ENCODE peak calls at places on chromosome 14, in five cellular contexts. One of them, this sample, is unnamed. For H3K27me3, the result is how much of the 10 kb centered on the place peaks cover.

GRCh38 chr14:56351861-56352260 is 227.7 kb upstream of the TMEM260 start:
- DNase-seq in CD8-positive, alpha-beta T cell: no peak
- DNase-seq in transverse colon: no peak
- DNase-seq in endodermal cell: no peak
- DNase-seq in bronchial epithelial cell: peak
- DNase-seq in this sample: no peak

GRCh38 chr14:101368629-101369028 is 192.7 kb upstream of the DIO3 start:
- DNase-seq in CD8-positive, alpha-beta T cell: no peak
- DNase-seq in transverse colon: no peak
- DNase-seq in endodermal cell: no peak
- DNase-seq in bronchial epithelial cell: no peak
- DNase-seq in this sample: no peak

GRCh38 chr14:54310151-54310851 is 86.5 kb upstream of the CDKN3 start:
- DNase-seq in CD8-positive, alpha-beta T cell: no peak
- DNase-seq in transverse colon: no peak
- DNase-seq in endodermal cell: peak
- DNase-seq in bronchial epithelial cell: peak
- DNase-seq in this sample: no peak

GRCh38 chr14:90781344-90781761 is 34.9 kb downstream of the TTC7B start:
- DNase-seq in CD8-positive, alpha-beta T cell: no peak
- DNase-seq in transverse colon: no peak
- DNase-seq in endodermal cell: peak
- DNase-seq in bronchial epithelial cell: peak
- DNase-seq in this sample: no peak

GRCh38 chr14:76720382-76720813 is 40.9 kb upstream of the VASH1 start:
- DNase-seq in CD8-positive, alpha-beta T cell: no peak
- DNase-seq in transverse colon: peak
- DNase-seq in endodermal cell: peak
- DNase-seq in bronchial epithelial cell: no peak
- DNase-seq in this sample: no peak

GRCh38 chr14:29144598-29144997 is 378.0 kb downstream of the FOXG1 start:
- DNase-seq in CD8-positive, alpha-beta T cell: no peak
- DNase-seq in transverse colon: no peak
- DNase-seq in endodermal cell: no peak
- DNase-seq in bronchial epithelial cell: peak
- DNase-seq in this sample: no peak

GRCh38 chr14:73998736-73999135 is 20.4 kb downstream of the ENTPD5 start:
- DNase-seq in CD8-positive, alpha-beta T cell: no peak
- DNase-seq in transverse colon: no peak
- DNase-seq in endodermal cell: no peak
- DNase-seq in bronchial epithelial cell: no peak
- DNase-seq in this sample: no peak

GRCh38 chr14:90720336-90720735 is 95.9 kb downstream of the TTC7B start:
- DNase-seq in CD8-positive, alpha-beta T cell: no peak
- DNase-seq in transverse colon: no peak
- DNase-seq in endodermal cell: no peak
- DNase-seq in bronchial epithelial cell: no peak
- DNase-seq in this sample: no peak

GRCh38 chr14:96297000-96297399 is 41.0 kb downstream of the BDKRB1 start:
- DNase-seq in CD8-positive, alpha-beta T cell: no peak
- DNase-seq in transverse colon: no peak
- DNase-seq in endodermal cell: no peak
- DNase-seq in bronchial epithelial cell: peak
- DNase-seq in this sample: no peak

GRCh38 chr14:23428686-23429495 is 6.6 kb downstream of the MYH7 start:
- DNase-seq in CD8-positive, alpha-beta T cell: no peak
- DNase-seq in transverse colon: no peak
- DNase-seq in endodermal cell: no peak
- DNase-seq in bronchial epithelial cell: no peak
- DNase-seq in this sample: no peak

GRCh38 chr14:96130854-96131253 is 73.8 kb upstream of the BDKRB2 start:
- DNase-seq in CD8-positive, alpha-beta T cell: no peak
- DNase-seq in transverse colon: no peak
- DNase-seq in endodermal cell: no peak
- DNase-seq in bronchial epithelial cell: peak
- DNase-seq in this sample: no peak

GRCh38 chr14:94630396-94630795 is 18.2 kb downstream of the SERPINA3 start:
- DNase-seq in CD8-positive, alpha-beta T cell: no peak
- DNase-seq in transverse colon: no peak
- DNase-seq in endodermal cell: no peak
- DNase-seq in bronchial epithelial cell: no peak
- DNase-seq in this sample: no peak

GRCh38 chr14:32324601-32325000 is 4.5 kb upstream of the AKAP6 start:
- DNase-seq in CD8-positive, alpha-beta T cell: no peak
- DNase-seq in transverse colon: no peak
- DNase-seq in endodermal cell: no peak
- DNase-seq in bronchial epithelial cell: no peak
- DNase-seq in this sample: no peak

GRCh38 chr14:39395555-39396254 is 36.5 kb downstream of the FBXO33 start:
- DNase-seq in CD8-positive, alpha-beta T cell: no peak
- DNase-seq in transverse colon: no peak
- DNase-seq in endodermal cell: peak
- DNase-seq in bronchial epithelial cell: peak
- DNase-seq in this sample: no peak

GRCh38 chr14:55688566-55688965 is 108.6 kb downstream of the KTN1 start:
- DNase-seq in CD8-positive, alpha-beta T cell: no peak
- DNase-seq in transverse colon: no peak
- DNase-seq in endodermal cell: no peak
- DNase-seq in bronchial epithelial cell: no peak
- DNase-seq in this sample: no peak

GRCh38 chr14:42001436-42001835 is 394.8 kb downstream of the LRFN5 start:
- DNase-seq in CD8-positive, alpha-beta T cell: no peak
- DNase-seq in transverse colon: no peak
- DNase-seq in endodermal cell: no peak
- DNase-seq in bronchial epithelial cell: no peak
- DNase-seq in this sample: no peak

GRCh38 chr14:96091149-96091693 is 52.1 kb downstream of the C14orf132 start:
- DNase-seq in CD8-positive, alpha-beta T cell: no peak
- DNase-seq in transverse colon: no peak
- DNase-seq in endodermal cell: peak
- DNase-seq in bronchial epithelial cell: no peak
- DNase-seq in this sample: peak

GRCh38 chr14:63981569-63981968 is 128.8 kb downstream of the SYNE2 start:
- DNase-seq in CD8-positive, alpha-beta T cell: no peak
- DNase-seq in transverse colon: no peak
- DNase-seq in endodermal cell: no peak
- DNase-seq in bronchial epithelial cell: no peak
- DNase-seq in this sample: no peak

GRCh38 chr14:24900281-24900868 is 149.6 kb downstream of the STXBP6 start:
- DNase-seq in CD8-positive, alpha-beta T cell: no peak
- DNase-seq in transverse colon: no peak
- DNase-seq in endodermal cell: no peak
- DNase-seq in bronchial epithelial cell: no peak
- DNase-seq in this sample: no peak

GRCh38 chr14:52951730-52952481 is 1.1 kb upstream of the FERMT2 start:
- DNase-seq in CD8-positive, alpha-beta T cell: no peak
- DNase-seq in transverse colon: peak
- DNase-seq in endodermal cell: peak
- DNase-seq in bronchial epithelial cell: peak
- DNase-seq in this sample: peak

GRCh38 chr14:103871596-103872480 is 24.5 kb upstream of the PPP1R13B start:
- DNase-seq in CD8-positive, alpha-beta T cell: peak
- DNase-seq in transverse colon: peak
- DNase-seq in endodermal cell: peak
- DNase-seq in bronchial epithelial cell: peak
- DNase-seq in this sample: no peak

GRCh38 chr14:50116986-50117385 is 614 bp upstream of the VCPKMT start:
- DNase-seq in CD8-positive, alpha-beta T cell: no peak
- DNase-seq in transverse colon: no peak
- DNase-seq in endodermal cell: no peak
- DNase-seq in bronchial epithelial cell: no peak
- DNase-seq in this sample: no peak
- H3K4me3 ChIP-seq in CD8-positive, alpha-beta T cell: peak
- H3K4me3 ChIP-seq in transverse colon: peak
- H3K4me3 ChIP-seq in endodermal cell: peak
- H3K4me3 ChIP-seq in bronchial epithelial cell: no peak
- H3K4me3 ChIP-seq in this sample: peak

GRCh38 chr14:36656769-36657408 is 4.8 kb upstream of the PAX9 start:
- DNase-seq in CD8-positive, alpha-beta T cell: no peak
- DNase-seq in transverse colon: no peak
- DNase-seq in endodermal cell: no peak
- DNase-seq in bronchial epithelial cell: no peak
- DNase-seq in this sample: no peak

GRCh38 chr14:36655571-36655962 is 6.1 kb upstream of the PAX9 start:
- DNase-seq in CD8-positive, alpha-beta T cell: no peak
- DNase-seq in transverse colon: no peak
- DNase-seq in endodermal cell: no peak
- DNase-seq in bronchial epithelial cell: no peak
- DNase-seq in this sample: no peak

GRCh38 chr14:36657409-36658090 is 4.1 kb upstream of the PAX9 start:
- DNase-seq in CD8-positive, alpha-beta T cell: no peak
- DNase-seq in transverse colon: no peak
- DNase-seq in endodermal cell: peak
- DNase-seq in bronchial epithelial cell: no peak
- DNase-seq in this sample: no peak

GRCh38 chr14:36655054-36655381 is 6.6 kb upstream of the PAX9 start:
- DNase-seq in CD8-positive, alpha-beta T cell: no peak
- DNase-seq in transverse colon: no peak
- DNase-seq in endodermal cell: peak
- DNase-seq in bronchial epithelial cell: no peak
- DNase-seq in this sample: no peak

GRCh38 chr14:36655963-36656768 is 5.5 kb upstream of the PAX9 start:
- DNase-seq in CD8-positive, alpha-beta T cell: no peak
- DNase-seq in transverse colon: peak
- DNase-seq in endodermal cell: peak
- DNase-seq in bronchial epithelial cell: peak
- DNase-seq in this sample: no peak
- TF ChIP-seq CTCF in CD8-positive, alpha-beta T cell: no peak
- TF ChIP-seq CTCF in transverse colon: peak
- TF ChIP-seq CTCF in endodermal cell: peak
- TF ChIP-seq CTCF in bronchial epithelial cell: peak
- TF ChIP-seq CTCF in this sample: peak

GRCh38 chr14:85531141-85531593 is 1.2 kb downstream of the FLRT2 start:
- DNase-seq in CD8-positive, alpha-beta T cell: no peak
- DNase-seq in transverse colon: no peak
- DNase-seq in endodermal cell: peak
- DNase-seq in bronchial epithelial cell: peak
- DNase-seq in this sample: peak

GRCh38 chr14:85528882-85529585 is 910 bp upstream of the FLRT2 start:
- DNase-seq in CD8-positive, alpha-beta T cell: no peak
- DNase-seq in transverse colon: no peak
- DNase-seq in endodermal cell: peak
- DNase-seq in bronchial epithelial cell: peak
- DNase-seq in this sample: peak

GRCh38 chr14:85530626-85531025 is 682 bp downstream of the FLRT2 start:
- DNase-seq in CD8-positive, alpha-beta T cell: no peak
- DNase-seq in transverse colon: no peak
- DNase-seq in endodermal cell: no peak
- DNase-seq in bronchial epithelial cell: no peak
- DNase-seq in this sample: no peak

GRCh38 chr14:85528080-85528881 is 1.7 kb upstream of the FLRT2 start:
- DNase-seq in CD8-positive, alpha-beta T cell: no peak
- DNase-seq in transverse colon: no peak
- DNase-seq in endodermal cell: peak
- DNase-seq in bronchial epithelial cell: peak
- DNase-seq in this sample: peak

GRCh38 chr14:85529803-85530574 is at the start of gene FLRT2:
- DNase-seq in CD8-positive, alpha-beta T cell: no peak
- DNase-seq in transverse colon: no peak
- DNase-seq in endodermal cell: peak
- DNase-seq in bronchial epithelial cell: peak
- DNase-seq in this sample: peak
- H3K27me3 ChIP-seq in CD8-positive, alpha-beta T cell: under half
- H3K27me3 ChIP-seq in transverse colon: half or more
- H3K27me3 ChIP-seq in endodermal cell: under half
- H3K27me3 ChIP-seq in bronchial epithelial cell: under half
- H3K27me3 ChIP-seq in this sample: under half

DNA sequence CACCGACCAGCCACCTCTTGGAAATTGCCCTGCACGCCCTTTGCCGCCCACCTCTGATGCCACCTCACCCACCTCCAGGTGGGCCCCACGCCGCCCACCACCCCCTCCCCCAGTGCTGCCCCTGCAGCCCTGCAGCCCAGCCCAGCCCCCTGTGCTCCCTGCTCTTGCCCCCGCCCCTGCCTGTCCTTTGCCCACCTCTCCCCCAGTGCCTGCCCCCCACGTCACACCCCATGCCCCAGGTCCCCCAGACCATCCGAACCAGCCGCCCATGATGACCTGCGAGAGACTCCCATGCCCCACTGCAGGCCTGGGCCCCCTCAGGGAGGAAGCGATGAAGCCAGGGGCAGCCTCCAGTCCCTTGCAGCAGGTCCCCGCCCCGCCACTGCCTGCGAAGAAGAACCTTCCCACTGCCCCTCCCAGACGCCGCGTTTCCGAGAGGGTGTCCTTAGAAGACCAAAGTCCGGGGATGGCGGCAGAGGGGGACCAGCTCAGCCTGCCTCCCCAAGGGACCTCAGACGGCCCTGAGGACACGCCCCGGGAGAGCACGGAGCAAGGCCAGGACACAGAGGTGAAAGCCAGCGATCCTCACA is 96.5 kb downstream of the LGMN start:
- DNase-seq in CD8-positive, alpha-beta T cell: peak
- DNase-seq in transverse colon: peak
- DNase-seq in endodermal cell: no peak
- DNase-seq in bronchial epithelial cell: no peak
- DNase-seq in this sample: no peak
- H3K4me3 ChIP-seq in CD8-positive, alpha-beta T cell: peak
- H3K4me3 ChIP-seq in transverse colon: peak
- H3K4me3 ChIP-seq in endodermal cell: no peak
- H3K4me3 ChIP-seq in bronchial epithelial cell: no peak
- H3K4me3 ChIP-seq in this sample: no peak

GRCh38 chr14:68332011-68332410 is 460.9 kb downstream of the ZFP36L1 start:
- DNase-seq in CD8-positive, alpha-beta T cell: no peak
- DNase-seq in transverse colon: no peak
- DNase-seq in endodermal cell: no peak
- DNase-seq in bronchial epithelial cell: no peak
- DNase-seq in this sample: no peak

GRCh38 chr14:68325267-68325807 is 467.5 kb downstream of the ZFP36L1 start:
- DNase-seq in CD8-positive, alpha-beta T cell: no peak
- DNase-seq in transverse colon: no peak
- DNase-seq in endodermal cell: no peak
- DNase-seq in bronchial epithelial cell: no peak
- DNase-seq in this sample: no peak

GRCh38 chr14:68328509-68328908 is 464.4 kb downstream of the ZFP36L1 start:
- DNase-seq in CD8-positive, alpha-beta T cell: no peak
- DNase-seq in transverse colon: no peak
- DNase-seq in endodermal cell: no peak
- DNase-seq in bronchial epithelial cell: no peak
- DNase-seq in this sample: no peak

GRCh38 chr14:68322970-68323620 is 469.8 kb downstream of the ZFP36L1 start:
- DNase-seq in CD8-positive, alpha-beta T cell: no peak
- DNase-seq in transverse colon: no peak
- DNase-seq in endodermal cell: no peak
- DNase-seq in bronchial epithelial cell: no peak
- DNase-seq in this sample: no peak

GRCh38 chr14:68327231-68327630 is 465.6 kb downstream of the ZFP36L1 start:
- DNase-seq in CD8-positive, alpha-beta T cell: no peak
- DNase-seq in transverse colon: no peak
- DNase-seq in endodermal cell: no peak
- DNase-seq in bronchial epithelial cell: no peak
- DNase-seq in this sample: no peak
- TF ChIP-seq CTCF in CD8-positive, alpha-beta T cell: no peak
- TF ChIP-seq CTCF in transverse colon: no peak
- TF ChIP-seq CTCF in endodermal cell: no peak
- TF ChIP-seq CTCF in bronchial epithelial cell: no peak
- TF ChIP-seq CTCF in this sample: no peak